ENCODE peak calls at places on chromosomes 16 and 17, in seven cellular contexts. K is IMR-90; N is effector memory CD4-positive, alpha-beta T cell; V is bronchial epithelial cell; E is body of pancreas; R is mesenchymal stem cell; M is AG04450. C is an unnamed sample.
A peak's percentile ranks its signal among the peaks of the same experiment; 100 is the strongest.

GRCh38 chr16:69709456-69710084 is 16.8 kb downstream of the NQO1 start:
- DNase-seq in K (peak; percentile 73), N (no peak), V (peak; percentile 70), E (no peak), R (peak; percentile 74), M (no peak), C (peak; percentile 67)

GRCh38 chr17:76142044-76143041 is 1.3 kb upstream of the FOXJ1 start:
- DNase-seq in K (no peak), N (no peak), V (no peak), E (no peak), R (no peak), M (no peak), C (no peak)

GRCh38 chr16:15885560-15886001 is 2.8 kb downstream of the CEP20 start:
- DNase-seq in K (peak; percentile 58), N (no peak), V (no peak), E (no peak), R (peak; percentile 3), M (no peak), C (no peak)

GRCh38 chr17:16945513-16946201 is 26.3 kb downstream of the TNFRSF13B start:
- DNase-seq in K (no peak), N (no peak), V (no peak), E (peak; percentile 66), R (no peak), M (no peak), C (no peak)

GRCh38 chr17:82767041-82767754 is 15.3 kb downstream of the TBCD start:
- DNase-seq in K (peak; percentile 38), N (no peak), V (peak; percentile 36), E (peak; percentile 52), R (peak; percentile 59), M (no peak), C (no peak)

GRCh38 chr17:48453447-48453846 is 23.4 kb upstream of the SKAP1 start:
- DNase-seq in K (no peak), N (no peak), V (no peak), E (no peak), R (no peak), M (no peak), C (peak; percentile 75)

GRCh38 chr16:89365044-89365467 is 125.3 kb downstream of the ANKRD11 start:
- DNase-seq in K (peak; percentile 95), N (no peak), V (peak; percentile 68), E (no peak), R (peak; percentile 79), M (peak; percentile 45), C (no peak)

GRCh38 chr17:1571362-1571746 is 8.8 kb upstream of the PITPNA start:
- DNase-seq in K (no peak), N (no peak), V (no peak), E (no peak), R (no peak), M (no peak), C (no peak)

GRCh38 chr17:9729735-9730420 is 61.5 kb downstream of the DHRS7C start:
- DNase-seq in K (peak; percentile 1), N (no peak), V (peak; percentile 85), E (no peak), R (peak; percentile 24), M (no peak), C (no peak)

GRCh38 chr16:77113835-77114234 is 77.2 kb upstream of the MON1B start:
- DNase-seq in K (no peak), N (no peak), V (no peak), E (peak; percentile 14), R (no peak), M (no peak), C (no peak)

GRCh38 chr17:9151091-9151490 is 129.8 kb downstream of the NTN1 start:
- DNase-seq in K (no peak), N (no peak), V (no peak), E (no peak), R (no peak), M (no peak), C (no peak)

GRCh38 chr17:32769846-32770245 is 107.1 kb downstream of the MYO1D start:
- DNase-seq in K (no peak), N (no peak), V (peak; percentile 72), E (no peak), R (no peak), M (no peak), C (no peak)

GRCh38 chr17:44604149-44605115 is 47.1 kb downstream of the FZD2 start:
- DNase-seq in K (no peak), N (no peak), V (no peak), E (no peak), R (no peak), M (no peak), C (no peak)

GRCh38 chr17:35725917-35726608 is 5.4 kb upstream of the RASL10B start:
- DNase-seq in K (no peak), N (no peak), V (no peak), E (no peak), R (no peak), M (no peak), C (no peak)

GRCh38 chr16:78430281-78430680 is 330.8 kb downstream of the WWOX start:
- DNase-seq in K (no peak), N (no peak), V (no peak), E (no peak), R (no peak), M (no peak), C (no peak)

GRCh38 chr16:89322381-89323119 is 105.0 kb downstream of the ZNF778 start:
- DNase-seq in K (peak; percentile 82), N (no peak), V (peak; percentile 40), E (no peak), R (peak; percentile 85), M (peak; percentile 65), C (no peak)

GRCh38 chr16:324451-325334 is 27.8 kb downstream of the AXIN1 start:
- DNase-seq in K (no peak), N (peak; percentile 73), V (no peak), E (no peak), R (no peak), M (no peak), C (no peak)

GRCh38 chr17:51769231-51769630 is 389.3 kb downstream of the CA10 start:
- DNase-seq in K (no peak), N (no peak), V (no peak), E (no peak), R (no peak), M (no peak), C (no peak)

GRCh38 chr17:8164815-8165131 is 2.0 kb upstream of the VAMP2 start:
- DNase-seq in K (no peak), N (no peak), V (no peak), E (peak; percentile 12), R (no peak), M (no peak), C (no peak)

GRCh38 chr17:34998205-34998604 is 17.9 kb downstream of the LIG3 start:
- DNase-seq in K (peak; percentile 70), N (peak; percentile 69), V (peak; percentile 47), E (peak; percentile 65), R (peak; percentile 75), M (peak; percentile 51), C (peak; percentile 56)

GRCh38 chr17:35799942-35800341 is 4.5 kb upstream of the MMP28 start:
- DNase-seq in K (no peak), N (no peak), V (peak; percentile 59), E (peak; percentile 85), R (no peak), M (no peak), C (no peak)

GRCh38 chr17:53627511-53627910 is 195.2 kb upstream of the KIF2B start:
- DNase-seq in K (peak; percentile 69), N (no peak), V (peak; percentile 68), E (no peak), R (peak; percentile 52), M (no peak), C (no peak)

GRCh38 chr16:8417145-8417544 is 173.2 kb downstream of the TMEM114 start:
- DNase-seq in K (no peak), N (no peak), V (no peak), E (no peak), R (no peak), M (no peak), C (no peak)

GRCh38 chr16:27520982-27521673 is 28.6 kb downstream of the GTF3C1 start:
- DNase-seq in K (peak; percentile 63), N (no peak), V (peak; percentile 31), E (peak; percentile 20), R (peak; percentile 55), M (no peak), C (no peak)

GRCh38 chr16:8828541-8829165 is 31.0 kb downstream of the PMM2 start:
- DNase-seq in K (no peak), N (no peak), V (peak; percentile 88), E (no peak), R (no peak), M (no peak), C (no peak)

GRCh38 chr17:42581744-42582270 is 4.3 kb upstream of the PSMC3IP start:
- DNase-seq in K (no peak), N (no peak), V (no peak), E (no peak), R (no peak), M (no peak), C (no peak)

GRCh38 chr16:18796377-18796776 is 5.0 kb downstream of the ARL6IP1 start:
- DNase-seq in K (no peak), N (no peak), V (no peak), E (no peak), R (no peak), M (no peak), C (no peak)

GRCh38 chr17:51653902-51654301 is 393.6 kb downstream of the UTP18 start:
- DNase-seq in K (no peak), N (no peak), V (no peak), E (no peak), R (no peak), M (no peak), C (no peak)

GRCh38 chr17:82339634-82340580 is 6.3 kb upstream of the SECTM1 start:
- DNase-seq in K (no peak), N (no peak), V (no peak), E (peak; percentile 46), R (no peak), M (no peak), C (no peak)

GRCh38 chr17:79123988-79124387 is 49.4 kb downstream of the ENGASE start:
- DNase-seq in K (no peak), N (no peak), V (no peak), E (no peak), R (no peak), M (no peak), C (no peak)
- H3K27me3 ChIP-seq in K (peaks cover 35% of the 10 kb centered on the region), N (no peaks in the 10 kb centered on the region), V (peaks cover 13% of the 10 kb centered on the region), E (no peaks in the 10 kb centered on the region), R (peaks cover 85% of the 10 kb centered on the region), M (peaks cover 25% of the 10 kb centered on the region), C (peaks cover 98% of the 10 kb centered on the region)

DNA sequence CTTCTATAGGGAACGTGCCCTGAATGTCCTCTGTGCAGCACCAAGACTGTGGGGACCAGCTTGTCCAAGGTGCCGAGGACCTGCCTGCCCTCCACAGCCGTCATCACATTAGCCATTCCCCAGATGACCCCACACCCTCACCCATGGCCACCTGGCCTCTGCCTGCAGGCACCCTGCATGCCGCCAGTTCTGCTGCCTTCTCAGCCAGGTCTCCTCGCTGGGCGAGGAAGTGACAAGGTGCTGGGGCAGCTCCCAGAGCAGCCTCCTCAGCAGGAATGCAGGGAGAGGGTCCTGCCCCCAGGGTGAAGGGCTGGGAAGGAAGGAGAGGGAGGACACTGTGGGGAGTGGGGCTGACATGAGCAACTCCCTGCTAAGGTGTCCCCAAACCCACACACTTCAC is 18.6 kb upstream of the C16orf78 start:
- DNase-seq in K (no peak), N (no peak), V (no peak), E (no peak), R (no peak), M (no peak), C (no peak)
- H3K27me3 ChIP-seq in K (no peaks in the 10 kb centered on the region), N (no peaks in the 10 kb centered on the region), V (no peaks in the 10 kb centered on the region), E (no peaks in the 10 kb centered on the region), R (peaks cover 32% of the 10 kb centered on the region), M (no peaks in the 10 kb centered on the region), C (no peaks in the 10 kb centered on the region)

GRCh38 chr17:79749156-79749815 is 18.5 kb downstream of the ENPP7 start:
- DNase-seq in K (peak; percentile 73), N (no peak), V (peak; percentile 17), E (no peak), R (peak; percentile 67), M (peak; percentile 33), C (no peak)
- H3K27me3 ChIP-seq in K (peaks cover 49% of the 10 kb centered on the region), N (peaks cover 46% of the 10 kb centered on the region), V (peaks cover 26% of the 10 kb centered on the region), E (no peaks in the 10 kb centered on the region), R (peaks cover 79% of the 10 kb centered on the region), M (peaks cover 55% of the 10 kb centered on the region), C (peaks cover 93% of the 10 kb centered on the region)

GRCh38 chr16:10183606-10183959 is 1.4 kb upstream of the GRIN2A start:
- DNase-seq in K (no peak), N (no peak), V (no peak), E (no peak), R (no peak), M (no peak), C (no peak)
- H3K27me3 ChIP-seq in K (peaks cover 5% of the 10 kb centered on the region), N (peaks cover 15% of the 10 kb centered on the region), V (peaks cover 7% of the 10 kb centered on the region), E (no peaks in the 10 kb centered on the region), R (peaks cover 24% of the 10 kb centered on the region), M (no peaks in the 10 kb centered on the region), C (peaks cover 24% of the 10 kb centered on the region)